ENCODE peak calls at places on chromosomes 6 and 20, in six cellular contexts. J is amniotic epithelial cell; B is fibroblast of the aortic adventitia; V is stimulated activated naive B cell treated with anti-CD40 and anti-IgM and Interleukin-4, amounts not matched to agents 10 μg/mL and 1 μg/mL and 100 μg/mL, for 72 hours; T is NCI-H2081; I is astrocyte of the cerebellum. F is an unnamed sample.

GRCh38 chr6:136791296-136792065 is 796 bp downstream of the MAP3K5 start:
- DNase-seq in J (peak), B (peak), V (peak), T (peak), I (no peak), F (no peak)

GRCh38 chr6:158018851-158019361 is 37.2 kb downstream of the SYNJ2 start:
- DNase-seq in J (peak), B (peak), V (no peak), T (no peak), I (no peak), F (no peak)

GRCh38 chr6:19524787-19525186 is 312.4 kb upstream of the ID4 start:
- DNase-seq in J (no peak), B (no peak), V (no peak), T (no peak), I (no peak), F (no peak)

GRCh38 chr20:36542019-36542488 is 735 bp downstream of the MYL9 start:
- DNase-seq in J (peak), B (peak), V (no peak), T (no peak), I (no peak), F (no peak)

GRCh38 chr6:73308712-73309533 is 45.2 kb downstream of the DPPA5 start:
- DNase-seq in J (peak), B (peak), V (no peak), T (peak), I (no peak), F (no peak)

GRCh38 chr6:30325873-30326445 is 768 bp upstream of the TRIM39 start:
- DNase-seq in J (peak), B (peak), V (peak), T (peak), I (peak), F (no peak)

GRCh38 chr6:158816329-158816728 is 2.8 kb downstream of the EZR start:
- DNase-seq in J (peak), B (no peak), V (no peak), T (no peak), I (no peak), F (no peak)

GRCh38 chr20:45059022-45059728 is 41.8 kb downstream of the KCNS1 start:
- DNase-seq in J (peak), B (peak), V (no peak), T (no peak), I (no peak), F (no peak)

GRCh38 chr6:20400476-20401402 is 940 bp upstream of the E2F3 start:
- DNase-seq in J (peak), B (peak), V (peak), T (peak), I (no peak), F (no peak)

F was measured in CD14-positive monocyte.